ENCODE peak calls at places on chromosomes 12 and 14, in five cellular contexts. J is cardiac muscle cell, I is caudate nucleus, O is PC-9, M is tibial artery. F is an unnamed sample.

GRCh38 chr14:102513899-102514772 is 4.6 kb upstream of the ANKRD9 start:
- DNase-seq in M (no peak), J (no peak), O (no peak), I (no peak), F (no peak)

GRCh38 chr14:86129426-86129825 is 599.5 kb downstream of the FLRT2 start:
- DNase-seq in I (no peak), M (no peak), J (no peak), O (no peak), F (no peak)

GRCh38 chr12:76101739-76102385 is 17.4 kb upstream of the NAP1L1 start:
- DNase-seq in I (no peak), O (no peak), M (no peak), J (no peak), F (no peak)

GRCh38 chr12:1013618-1014489 is 22.8 kb downstream of the ERC1 start:
- DNase-seq in I (no peak), O (peak), M (peak), J (no peak), F (no peak)

GRCh38 chr12:53593031-53593430 is 33.2 kb downstream of the ATF7 start:
- DNase-seq in M (no peak), J (no peak), I (no peak), O (no peak), F (no peak)

GRCh38 chr12:68403296-68403695 is 71.1 kb upstream of the MDM1 start:
- DNase-seq in M (no peak), O (no peak), J (no peak), I (no peak), F (no peak)

GRCh38 chr12:64510687-64511086 is 58.8 kb downstream of the TBK1 start:
- DNase-seq in M (no peak), I (no peak), O (no peak), J (no peak), F (no peak)

GRCh38 chr14:24268225-24268624 is 3.2 kb downstream of the RABGGTA start:
- DNase-seq in I (no peak), O (no peak), J (no peak), M (no peak), F (no peak)

GRCh38 chr14:77790566-77791224 is 9.2 kb upstream of the ADCK1 start:
- DNase-seq in M (no peak), I (no peak), O (no peak), J (no peak), F (no peak)

GRCh38 chr14:105015905-105016304 is 5.0 kb downstream of the CDCA4 start:
- DNase-seq in I (no peak), M (no peak), O (no peak), J (no peak), F (no peak)

GRCh38 chr14:105014032-105014431 is 6.9 kb downstream of the CDCA4 start:
- DNase-seq in I (no peak), O (no peak), M (no peak), J (no peak), F (no peak)

GRCh38 chr14:105014631-105015030 is 6.3 kb downstream of the CDCA4 start:
- DNase-seq in M (no peak), J (no peak), O (no peak), I (no peak), F (no peak)

GRCh38 chr14:105013150-105013787 is 7.6 kb downstream of the CDCA4 start:
- DNase-seq in M (no peak), I (no peak), J (peak), O (no peak), F (no peak)

DNA sequence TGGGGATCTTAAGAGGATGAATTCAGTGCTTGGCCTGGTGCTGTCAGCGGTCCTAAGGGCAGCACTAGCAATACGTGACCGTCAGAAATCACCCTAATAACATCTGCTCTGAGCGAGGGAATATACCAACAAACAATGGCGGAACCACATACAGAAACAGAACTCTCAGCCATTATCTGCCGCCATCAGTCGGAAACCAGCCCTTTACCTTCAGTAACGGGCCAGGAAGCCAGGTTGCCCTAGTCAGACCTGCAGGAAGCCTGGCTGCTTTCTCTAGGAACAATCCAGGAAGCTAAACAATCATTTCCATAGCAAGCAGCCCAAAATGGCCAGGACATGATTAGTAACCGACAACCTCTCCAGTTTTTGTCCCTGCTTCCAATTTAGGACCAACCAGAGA is 5.6 kb downstream of the CDCA4 start:
- DNase-seq in J (no peak), M (no peak), I (no peak), O (no peak), F (no peak)
- H3K27ac ChIP-seq in J (peak), M (no peak), I (no peak), O (peak), F (no peak)

DNA sequence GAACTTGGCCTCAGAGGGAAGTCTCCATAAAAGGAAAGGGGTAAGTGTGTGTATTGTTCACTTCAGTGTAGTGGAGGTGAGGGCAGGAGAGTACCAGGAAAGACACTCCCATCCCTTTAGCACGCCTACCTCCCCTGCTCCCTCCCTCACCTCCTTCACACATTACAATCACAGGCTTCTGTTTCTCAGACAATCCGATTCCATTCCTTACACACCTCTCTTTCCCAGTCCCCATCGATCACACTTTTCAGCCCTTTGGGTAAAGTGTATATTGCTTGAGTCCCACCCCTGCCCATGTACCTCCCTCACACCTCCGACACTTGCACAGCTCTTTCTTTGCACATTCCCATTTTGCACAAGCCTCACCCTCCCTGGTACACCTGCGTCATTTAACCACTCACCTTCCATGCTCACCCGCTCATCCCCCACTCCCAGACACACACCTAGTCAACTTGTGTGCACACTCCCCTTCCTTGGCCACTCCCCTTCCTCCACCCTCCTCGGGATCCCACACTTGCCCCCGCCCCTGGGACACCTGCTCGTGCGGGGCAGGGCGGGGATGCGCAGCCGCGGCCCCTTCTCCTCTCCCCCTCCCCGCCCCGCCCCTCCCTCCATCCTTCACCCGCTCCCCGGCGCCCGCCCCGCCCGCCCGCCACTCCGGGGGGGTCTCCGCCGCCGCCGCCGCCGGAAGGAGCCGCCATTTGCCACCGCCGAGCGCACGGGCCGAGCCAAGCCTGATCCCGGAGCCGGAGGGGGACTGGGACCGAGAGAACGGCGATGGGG is at the start of gene MARCHF9:
- DNase-seq in J (peak), M (no peak), I (peak), O (peak), F (no peak)
- H3K27ac ChIP-seq in J (no peak), M (peak), I (peak), O (no peak), F (peak)

DNA sequence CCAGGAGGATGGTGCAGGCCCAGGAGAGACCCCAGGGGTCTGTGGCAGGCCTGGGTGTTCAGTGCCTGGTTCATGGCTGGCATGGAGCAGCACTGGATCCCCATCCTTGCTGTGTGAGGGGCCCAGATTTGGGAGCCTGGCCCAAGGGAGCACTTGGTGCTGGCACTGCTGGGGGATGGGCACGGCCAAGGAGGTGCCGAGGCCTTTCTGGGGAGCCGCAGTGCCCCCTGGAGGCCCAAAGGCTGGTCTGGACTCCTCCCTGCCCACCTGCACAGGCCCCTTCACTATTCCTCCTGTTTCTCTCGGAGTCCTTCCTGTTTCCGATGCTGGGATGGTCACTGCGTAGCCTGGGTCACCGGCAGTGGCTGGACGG is 48.6 kb downstream of the LRCOL1 start:
- DNase-seq in O (peak), M (no peak), J (peak), I (no peak), F (no peak)
- H3K27ac ChIP-seq in O (no peak), M (no peak), J (no peak), I (no peak), F (no peak)

GRCh38 chr14:104863923-104864266 is 1.2 kb upstream of the CEP170B start:
- DNase-seq in I (no peak), J (no peak), O (no peak), M (no peak), F (no peak)
- H3K27ac ChIP-seq in I (no peak), J (no peak), O (peak), M (no peak), F (no peak)

F was measured in substantia nigra.